ENCODE peak calls at places on chromosomes 13 and 19, in five cellular contexts. I is RPMI8226; T is stimulated activated CD4-positive, alpha-beta T cell treated with anti-CD3 and anti-CD28 coated beads, Interleukin-1b, Interleukin-23, amount 100 ng/mL, for 1 hour; J is NCI-H2081 treated with DMSO at 0.1 percent for 48 hours; F is GM13977. R is an unnamed sample.

GRCh38 chr19:54937926-54938325 is 9.4 kb downstream of the NLRP7 start:
- DNase-seq in I (peak; percentile 93), T (no peak), J (no peak), F (peak; percentile 86), R (no peak)

GRCh38 chr13:107866666-107867623 is 348.4 kb downstream of the LIG4 start:
- DNase-seq in I (peak; percentile 5), T (no peak), J (no peak), F (peak; percentile 31), R (peak; percentile 40)

GRCh38 chr19:35856546-35857149 is at the start of gene KIRREL2:
- DNase-seq in I (no peak), T (peak; percentile 12), J (no peak), F (peak; percentile 60), R (no peak)

GRCh38 chr19:18419699-18420460 is 682 bp downstream of the SSBP4 start:
- DNase-seq in I (no peak), T (no peak), J (no peak), F (peak; percentile 71), R (no peak)

GRCh38 chr19:1825909-1826556 is 14.0 kb upstream of the ATP8B3 start:
- DNase-seq in I (peak; percentile 77), T (peak; percentile 63), J (no peak), F (peak; percentile 96), R (peak; percentile 25)

GRCh38 chr19:43465468-43466120 is at the start of gene LYPD3:
- DNase-seq in I (no peak), T (no peak), J (no peak), F (no peak), R (no peak)

GRCh38 chr19:53193534-53194222 is 520 bp upstream of the ZNF665 start:
- DNase-seq in I (no peak), T (no peak), J (no peak), F (no peak), R (no peak)

GRCh38 chr19:1263198-1263597 is 5.9 kb upstream of the CIRBP start:
- DNase-seq in I (no peak), T (no peak), J (no peak), F (peak; percentile 45), R (no peak)

GRCh38 chr19:49057636-49058234 is at the start of gene CGB7:
- DNase-seq in I (no peak), T (no peak), J (no peak), F (no peak), R (no peak)